ENCODE peak calls at places on chromosomes 16 and 17, in seven cellular contexts. V, B, Y, C, N, J and I are unnamed samples.

GRCh38 chr17:4617090-4617489 is 24.4 kb downstream of the ALOX15 start:
- ATAC-seq in V (no peak), B (no peak), C (no peak), N (no peak), J (no peak), Y (no peak), I (no peak)

GRCh38 chr17:2809337-2809736 is 13.1 kb downstream of the RAP1GAP2 start:
- ATAC-seq in V (no peak), B (no peak), Y (no peak), J (no peak), C (no peak), N (no peak), I (no peak)

GRCh38 chr16:52976539-52977167 is 76.0 kb downstream of the CHD9NB start:
- ATAC-seq in V (peak), C (peak), N (peak), B (peak), J (peak), Y (no peak), I (peak)

GRCh38 chr16:52203096-52203495 is 343.8 kb downstream of the TOX3 start:
- ATAC-seq in J (no peak), B (no peak), N (no peak), Y (no peak), C (no peak), V (no peak), I (no peak)

GRCh38 chr17:83103200-83103937 is 24.0 kb downstream of the METRNL start:
- ATAC-seq in N (no peak), V (peak), J (peak), C (no peak), Y (no peak), B (peak), I (no peak)

GRCh38 chr17:74803971-74804370 is 27.8 kb upstream of the NAT9 start:
- ATAC-seq in B (no peak), Y (no peak), N (no peak), C (no peak), J (no peak), V (no peak), I (no peak)

GRCh38 chr16:56675685-56676210 is 6.1 kb downstream of the MT1H start:
- ATAC-seq in N (peak), V (no peak), Y (peak), J (no peak), C (peak), B (peak), I (no peak)

GRCh38 chr17:72518810-72519597 is 398.2 kb downstream of the SOX9 start:
- ATAC-seq in B (peak), J (peak), V (peak), Y (no peak), N (peak), C (peak), I (no peak)

GRCh38 chr17:75404223-75404738 is 1.2 kb downstream of the GRB2 start:
- ATAC-seq in V (peak), Y (peak), B (peak), J (peak), N (peak), C (peak), I (no peak)